ENCODE peak calls at places on chromosomes 3 and 15, in six cellular contexts. P, X, J, N, V and Y are unnamed samples.

GRCh38 chr3:153783106-153783505 is 338.1 kb upstream of the ARHGEF26 start:
- DNase-seq in P (no peak), X (no peak), J (no peak), N (no peak), V (no peak), Y (no peak)

GRCh38 chr3:39192490-39193092 is at the start of gene XIRP1:
- DNase-seq in P (no peak), X (no peak), J (no peak), N (no peak), V (no peak), Y (no peak)

GRCh38 chr3:132445812-132446211 is 28.5 kb downstream of the DNAJC13 start:
- DNase-seq in P (no peak), X (no peak), J (no peak), N (no peak), V (no peak), Y (peak)

GRCh38 chr3:128362026-128362965 is 104.4 kb downstream of the DNAJB8 start:
- DNase-seq in P (no peak), X (no peak), J (peak), N (no peak), V (no peak), Y (peak)

GRCh38 chr3:161233557-161233956 is 12.4 kb downstream of the NMD3 start:
- DNase-seq in P (no peak), X (no peak), J (no peak), N (no peak), V (no peak), Y (no peak)

GRCh38 chr15:47331796-47332480 is 385.4 kb upstream of the SEMA6D start:
- DNase-seq in P (no peak), X (no peak), J (no peak), N (no peak), V (no peak), Y (peak)

GRCh38 chr15:99450896-99451358 is 114.9 kb upstream of the MEF2A start:
- DNase-seq in P (peak), X (peak), J (no peak), N (peak), V (no peak), Y (peak)

GRCh38 chr3:73504255-73504654 is 120.5 kb downstream of the PDZRN3 start:
- DNase-seq in P (no peak), X (no peak), J (no peak), N (no peak), V (no peak), Y (no peak)

GRCh38 chr3:68239542-68239941 is 585.1 kb upstream of the SUCLG2 start:
- DNase-seq in P (no peak), X (no peak), J (no peak), N (no peak), V (no peak), Y (no peak)

GRCh38 chr15:67880651-67881182 is 40.9 kb upstream of the RNU6-1 start:
- DNase-seq in P (no peak), X (no peak), J (peak), N (no peak), V (no peak), Y (peak)

GRCh38 chr3:172856766-172857742 is 106.5 kb downstream of the ECT2 start:
- DNase-seq in P (no peak), X (no peak), J (peak), N (no peak), V (no peak), Y (no peak)

GRCh38 chr3:9833078-9833477 is 10.7 kb downstream of the RPUSD3 start:
- DNase-seq in P (no peak), X (no peak), J (no peak), N (no peak), V (no peak), Y (no peak)

GRCh38 chr3:144343343-144343742 is 371.7 kb downstream of the DIPK2A start:
- DNase-seq in P (no peak), X (no peak), J (no peak), N (no peak), V (no peak), Y (no peak)

GRCh38 chr15:68578960-68579935 is at the start of gene CORO2B:
- DNase-seq in P (no peak), X (peak), J (no peak), N (no peak), V (no peak), Y (peak)

GRCh38 chr3:43369404-43370345 is 83.3 kb downstream of the SNRK start:
- DNase-seq in P (no peak), X (no peak), J (no peak), N (no peak), V (no peak), Y (no peak)

GRCh38 chr3:192840143-192840836 is 77.4 kb downstream of the MB21D2 start:
- DNase-seq in P (no peak), X (no peak), J (no peak), N (no peak), V (no peak), Y (no peak)

GRCh38 chr3:100053929-100054620 is 60.2 kb downstream of the FILIP1L start:
- DNase-seq in P (no peak), X (no peak), J (no peak), N (no peak), V (no peak), Y (no peak)

GRCh38 chr3:28726840-28727239 is 378.2 kb upstream of the AZI2 start:
- DNase-seq in P (peak), X (no peak), J (peak), N (no peak), V (no peak), Y (peak)

GRCh38 chr15:92629276-92629974 is 26.1 kb downstream of the FAM174B start:
- DNase-seq in P (no peak), X (no peak), J (no peak), N (no peak), V (no peak), Y (peak)

GRCh38 chr15:84810073-84810840 is 6.9 kb upstream of the ALPK3 start:
- DNase-seq in P (no peak), X (no peak), J (no peak), N (no peak), V (no peak), Y (no peak)